ENCODE peak calls at places on chromosomes 5 and 9, in four cellular contexts. A, I, E and S are unnamed samples.

GRCh38 chr5:14464101-14464500 is 117.5 kb upstream of the OTULINL start:
- DNase-seq in A (no peak), I (peak), E (no peak), S (no peak)

GRCh38 chr5:176735383-176736265 is 74.7 kb upstream of the UNC5A start:
- DNase-seq in A (peak), I (no peak), E (no peak), S (peak)

GRCh38 chr5:10860645-10861455 is 99.8 kb upstream of the DAP start:
- DNase-seq in A (no peak), I (peak), E (no peak), S (no peak)

GRCh38 chr5:172722309-172722815 is 48.6 kb downstream of the DUSP1 start:
- DNase-seq in A (no peak), I (no peak), E (no peak), S (no peak)

GRCh38 chr5:95178046-95178651 is 106.7 kb downstream of the MCTP1 start:
- DNase-seq in A (no peak), I (no peak), E (no peak), S (no peak)

GRCh38 chr5:107474361-107474723 is 196.4 kb downstream of the EFNA5 start:
- DNase-seq in A (no peak), I (no peak), E (no peak), S (no peak)

GRCh38 chr9:71814226-71814625 is 45.9 kb upstream of the CEMIP2 start:
- DNase-seq in A (peak), I (peak), E (no peak), S (no peak)

GRCh38 chr9:97478301-97478981 is 23.0 kb upstream of the TMOD1 start:
- DNase-seq in A (no peak), I (no peak), E (no peak), S (no peak)

GRCh38 chr5:54701179-54701578 is 183.6 kb downstream of the SNX18 start:
- DNase-seq in A (no peak), I (peak), E (no peak), S (peak)

GRCh38 chr5:65776707-65777141 is 54.7 kb downstream of the NLN start:
- DNase-seq in A (no peak), I (peak), E (no peak), S (no peak)

GRCh38 chr5:16617272-16617973 is 626 bp upstream of the RETREG1 start:
- DNase-seq in A (no peak), I (no peak), E (no peak), S (no peak)

GRCh38 chr9:127467621-127468020 is 16.3 kb downstream of the LRSAM1 start:
- DNase-seq in A (no peak), I (no peak), E (no peak), S (no peak)

GRCh38 chr5:162699361-162699760 is 631.8 kb downstream of the GABRG2 start:
- DNase-seq in A (no peak), I (no peak), E (no peak), S (no peak)

GRCh38 chr9:111198936-111199335 is 131.1 kb downstream of the OR2K2 start:
- DNase-seq in A (no peak), I (peak), E (no peak), S (no peak)

GRCh38 chr5:36334315-36334714 is 32.6 kb upstream of the RANBP3L start:
- DNase-seq in A (no peak), I (no peak), E (no peak), S (no peak)

GRCh38 chr9:136416427-136416826 is 6.0 kb downstream of the PMPCA start:
- DNase-seq in A (no peak), I (no peak), E (no peak), S (no peak)

GRCh38 chr9:105082843-105083242 is 154.9 kb upstream of the ABCA1 start:
- DNase-seq in A (no peak), I (no peak), E (no peak), S (no peak)

GRCh38 chr5:15021286-15022046 is 149.9 kb upstream of the ANKH start:
- DNase-seq in A (peak), I (peak), E (no peak), S (no peak)

GRCh38 chr5:78221467-78221866 is 73.0 kb downstream of the AP3B1 start:
- DNase-seq in A (no peak), I (no peak), E (no peak), S (no peak)

GRCh38 chr5:157269165-157269671 is 3.3 kb downstream of the CYFIP2 start:
- DNase-seq in A (no peak), I (no peak), E (no peak), S (no peak)

GRCh38 chr9:96100385-96100978 is 201.5 kb downstream of the HSD17B3 start:
- DNase-seq in A (no peak), I (peak), E (no peak), S (no peak)

GRCh38 chr5:10741661-10742060 is 19.4 kb downstream of the DAP start:
- DNase-seq in A (no peak), I (no peak), E (no peak), S (no peak)

GRCh38 chr9:115593587-115594091 is 475.7 kb upstream of the TNC start:
- DNase-seq in A (no peak), I (peak), E (no peak), S (no peak)

GRCh38 chr9:83978992-83979811 is 813 bp downstream of the HNRNPK start:
- DNase-seq in A (peak), I (peak), E (peak), S (peak)

GRCh38 chr5:176650354-176650884 is 3.1 kb downstream of the TSPAN17 start:
- DNase-seq in A (no peak), I (no peak), E (no peak), S (no peak)

GRCh38 chr5:33713087-33713486 is 178.7 kb downstream of the ADAMTS12 start:
- DNase-seq in A (no peak), I (no peak), E (no peak), S (no peak)

GRCh38 chr9:89926691-89927220 is 321.9 kb downstream of the GADD45G start:
- DNase-seq in A (no peak), I (no peak), E (peak), S (no peak)

GRCh38 chr5:63961598-63962161 is 565 bp downstream of the HTR1A start:
- DNase-seq in A (no peak), I (no peak), E (no peak), S (no peak)

GRCh38 chr5:63963926-63964325 is 1.7 kb upstream of the HTR1A start:
- DNase-seq in A (no peak), I (no peak), E (no peak), S (no peak)

GRCh38 chr5:63962345-63962744 is at the start of gene HTR1A:
- DNase-seq in A (no peak), I (no peak), E (no peak), S (no peak)

GRCh38 chr5:63961125-63961597 is 1.1 kb downstream of the HTR1A start:
- DNase-seq in A (no peak), I (no peak), E (no peak), S (no peak)

GRCh38 chr5:63963080-63963735 is 963 bp upstream of the HTR1A start:
- DNase-seq in A (no peak), I (peak), E (no peak), S (no peak)
- TF ChIP-seq CTCF in A (peak), I (peak), E (no peak), S (peak)

GRCh38 chr5:124649548-124650501 is 96.6 kb downstream of the ZNF608 start:
- DNase-seq in A (peak), I (peak), E (peak), S (peak)
- H3K4me3 ChIP-seq in A (no peak), I (no peak), E (no peak), S (peak)

GRCh38 chr9:7671847-7672246 is 127.7 kb downstream of the DMAC1 start:
- DNase-seq in A (no peak), I (no peak), E (no peak), S (no peak)
- TF ChIP-seq CTCF in A (no peak), I (no peak), E (no peak), S (no peak)

GRCh38 chr9:14188011-14188410 is 125.9 kb downstream of the NFIB start:
- DNase-seq in A (no peak), I (no peak), E (no peak), S (no peak)

GRCh38 chr9:14189146-14189545 is 124.8 kb downstream of the NFIB start:
- DNase-seq in A (no peak), I (no peak), E (no peak), S (no peak)

GRCh38 chr9:14185016-14185415 is 128.9 kb downstream of the NFIB start:
- DNase-seq in A (no peak), I (no peak), E (no peak), S (no peak)

GRCh38 chr9:14183001-14183400 is 130.9 kb downstream of the NFIB start:
- DNase-seq in A (no peak), I (no peak), E (no peak), S (no peak)

GRCh38 chr9:14186096-14186495 is 127.8 kb downstream of the NFIB start:
- DNase-seq in A (no peak), I (no peak), E (no peak), S (no peak)
- H3K4me3 ChIP-seq in A (no peak), I (no peak), E (no peak), S (no peak)

GRCh38 chr9:113580041-113580953 is 116.8 kb downstream of the RGS3 start:
- DNase-seq in A (peak), I (peak), E (peak), S (peak)

GRCh38 chr9:113579270-113580040 is 115.9 kb downstream of the RGS3 start:
- DNase-seq in A (peak), I (no peak), E (peak), S (no peak)

GRCh38 chr9:113577525-113578261 is 114.2 kb downstream of the RGS3 start:
- DNase-seq in A (no peak), I (no peak), E (no peak), S (no peak)

GRCh38 chr9:113578877-113579269 is 115.3 kb downstream of the RGS3 start:
- DNase-seq in A (no peak), I (peak), E (peak), S (peak)

DNA sequence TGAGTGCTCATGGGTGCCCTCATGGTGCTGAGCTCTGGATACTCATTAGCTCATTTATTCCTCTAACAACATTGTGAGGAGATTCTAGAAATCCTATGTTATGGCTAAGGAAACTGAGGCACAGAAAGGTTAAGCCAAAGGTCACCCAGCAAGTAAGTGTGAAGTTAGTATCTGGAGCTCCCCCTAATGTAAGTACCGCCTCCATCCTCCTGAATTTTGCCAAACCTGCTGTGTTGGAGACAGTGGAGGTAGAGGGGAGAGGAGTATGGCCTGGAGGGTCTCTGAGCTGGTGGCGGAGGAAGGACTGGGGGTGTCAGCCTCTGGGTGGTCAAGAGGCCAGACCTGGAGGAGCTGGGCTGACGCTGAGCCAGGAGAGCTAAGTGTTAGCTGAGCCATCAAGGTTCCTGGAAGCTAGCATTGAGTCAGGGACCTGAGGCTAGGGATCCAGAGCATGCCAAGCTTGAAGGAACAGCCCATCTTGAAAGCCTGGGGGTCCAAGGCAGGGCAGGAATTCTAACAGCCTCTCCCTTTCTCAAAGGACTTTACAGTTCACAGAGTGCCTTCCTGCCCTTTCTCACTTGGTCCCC is 114.8 kb downstream of the RGS3 start:
- DNase-seq in A (no peak), I (no peak), E (no peak), S (no peak)
- TF ChIP-seq CTCF in A (no peak), I (peak), E (no peak), S (no peak)

GRCh38 chr5:2744485-2744884 is 7.0 kb downstream of the IRX2 start:
- DNase-seq in A (no peak), I (no peak), E (no peak), S (no peak)

GRCh38 chr5:2747372-2748179 is 3.9 kb downstream of the IRX2 start:
- DNase-seq in A (no peak), I (no peak), E (no peak), S (no peak)

GRCh38 chr5:2748180-2748840 is 3.2 kb downstream of the IRX2 start:
- DNase-seq in A (no peak), I (no peak), E (no peak), S (no peak)

GRCh38 chr5:2748841-2749513 is 2.5 kb downstream of the IRX2 start:
- DNase-seq in A (no peak), I (no peak), E (no peak), S (no peak)

DNA sequence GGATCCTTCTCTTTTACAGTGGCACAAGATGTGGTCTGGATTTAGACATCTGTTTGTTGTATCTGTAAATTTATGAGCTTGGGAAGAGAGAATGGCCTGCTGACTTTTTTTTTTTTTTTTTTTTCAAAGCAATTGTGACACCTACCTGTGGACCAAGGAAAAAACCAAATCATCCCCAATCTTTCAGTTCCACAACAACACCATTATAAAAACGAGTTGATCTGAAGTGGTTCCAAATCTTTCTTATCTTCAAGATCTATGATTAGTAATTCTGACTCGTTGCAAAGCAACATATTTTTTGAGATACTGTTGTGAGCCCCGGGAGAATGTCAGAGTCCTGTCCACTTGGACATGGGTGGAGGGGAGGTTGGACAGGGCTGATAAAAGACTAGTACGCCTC is 4.8 kb downstream of the IRX2 start:
- DNase-seq in A (no peak), I (no peak), E (no peak), S (no peak)
- H3K4me3 ChIP-seq in A (no peak), I (no peak), E (peak), S (no peak)

DNA sequence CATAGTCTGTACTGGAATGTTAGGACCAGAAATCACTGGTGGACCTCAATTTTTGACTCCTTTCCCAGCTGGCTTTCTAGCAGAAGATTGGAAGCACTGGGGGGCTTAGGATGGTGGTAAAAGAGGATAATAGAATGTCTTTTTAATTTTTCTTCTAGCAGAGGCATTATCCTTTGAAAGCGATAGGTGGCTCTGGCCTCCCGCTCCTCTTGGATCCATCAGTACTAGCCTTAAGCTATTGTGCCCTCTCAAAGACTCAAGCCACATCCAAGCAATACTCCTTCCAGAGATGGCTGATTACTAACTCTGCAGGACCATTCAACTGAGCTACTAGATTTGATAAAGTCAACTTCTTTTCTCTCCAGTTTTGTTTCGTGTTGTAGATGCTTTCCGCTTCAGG is 610.6 kb downstream of the CDH12 start:
- DNase-seq in A (no peak), I (no peak), E (no peak), S (no peak)
- TF ChIP-seq CTCF in A (no peak), I (no peak), E (no peak), S (no peak)

GRCh38 chr5:52073993-52074689 is 690.9 kb downstream of the ISL1 start:
- DNase-seq in A (no peak), I (no peak), E (no peak), S (no peak)
- H3K4me3 ChIP-seq in A (no peak), I (no peak), E (no peak), S (no peak)

GRCh38 chr9:19284729-19285128 is 54.2 kb downstream of the DENND4C start:
- DNase-seq in A (no peak), I (no peak), E (no peak), S (no peak)
- TF ChIP-seq CTCF in A (no peak), I (no peak), E (no peak), S (no peak)